ENCODE peak calls at places on chromosomes 7 and 10, in ten cellular contexts. H is Caki2; K is occipital lobe; I is substantia nigra; E is KBM-7; J is stimulated activated CD8-positive, alpha-beta memory T cell treated with anti-CD3 and anti-CD28 coated beads, Interleukin-7, amount 100 ng/mL, for 1 hour; S is hepatic stellate cell; R is NCI-H2107; B is WTC11; P is CD4-positive, CD25-positive, alpha-beta regulatory T cell. D is an unnamed sample.

GRCh38 chr10:69639291-69640195 is 9.5 kb downstream of the FAM241B start:
- DNase-seq in H (peak), K (peak), I (no peak), E (peak), J (peak), S (peak), R (no peak), B (peak), P (peak), D (peak)

GRCh38 chr10:124459395-124459794 is 2.2 kb upstream of the LHPP start:
- DNase-seq in H (no peak), K (no peak), I (no peak), E (no peak), J (no peak), S (no peak), R (no peak), B (no peak), P (no peak), D (no peak)

GRCh38 chr7:50779427-50779826 is 3.3 kb downstream of the GRB10 start:
- DNase-seq in H (no peak), K (no peak), I (no peak), E (no peak), J (no peak), S (no peak), R (no peak), B (no peak), P (no peak), D (no peak)

GRCh38 chr7:23628370-23628769 is 31.2 kb downstream of the CCDC126 start:
- DNase-seq in H (no peak), K (no peak), I (no peak), E (no peak), J (no peak), S (no peak), R (no peak), B (no peak), P (no peak), D (no peak)

GRCh38 chr7:97357459-97357858 is 240.0 kb downstream of the SDHAF3 start:
- DNase-seq in H (no peak), K (no peak), I (no peak), E (no peak), J (no peak), S (no peak), R (no peak), B (no peak), P (no peak), D (no peak)

GRCh38 chr10:116752563-116752962 is 10.2 kb upstream of the HSPA12A start:
- DNase-seq in H (no peak), K (no peak), I (no peak), E (no peak), J (no peak), S (no peak), R (no peak), B (no peak), P (no peak), D (no peak)

GRCh38 chr7:5629941-5630340 is 151.5 kb downstream of the RNF216 start:
- DNase-seq in H (no peak), K (peak), I (no peak), E (peak), J (peak), S (peak), R (no peak), B (no peak), P (no peak), D (peak)

GRCh38 chr7:113561446-113561845 is 357.4 kb downstream of the PPP1R3A start:
- DNase-seq in H (no peak), K (no peak), I (no peak), E (peak), J (no peak), S (no peak), R (no peak), B (no peak), P (no peak), D (no peak)